ENCODE peak calls at places on chromosomes 3 and 15, in ten cellular contexts. C is endothelial cell; H is fibroblast of mammary gland; U is AG10803; X is mesothelial cell of epicardium; Y is CD4-positive, alpha-beta T cell; W is GM13977; T is B cell; Z is bronchial epithelial cell; G is neural progenitor cell. M is an unnamed sample.
A peak's percentile ranks its signal among the peaks of the same experiment; 100 is the strongest.

GRCh38 chr15:99708563-99708962 is 24.7 kb downstream of the LYSMD4 start:
- DNase-seq in G (no peak), X (no peak), Y (no peak), W (no peak), C (no peak), U (peak; percentile 88), T (no peak), Z (peak; percentile 94), H (peak; percentile 96), M (no peak)

GRCh38 chr3:58536501-58537411 is at the start of gene ACOX2:
- DNase-seq in X (no peak), T (no peak), G (no peak), Y (no peak), Z (no peak), W (no peak), U (peak; percentile 79), H (peak; percentile 67), C (no peak), M (peak; percentile 8)

GRCh38 chr3:138356666-138357409 is 8.5 kb downstream of the MRAS start:
- DNase-seq in H (no peak), C (no peak), Z (no peak), G (no peak), Y (no peak), T (no peak), U (no peak), W (no peak), X (no peak), M (no peak)

GRCh38 chr3:50850639-50851511 is 176.1 kb downstream of the DOCK3 start:
- DNase-seq in U (no peak), H (no peak), C (no peak), T (no peak), G (no peak), Z (peak; percentile 32), W (no peak), Y (no peak), X (no peak), M (no peak)

GRCh38 chr3:46314517-46314916 is 39.4 kb upstream of the CCR2 start:
- DNase-seq in C (no peak), Z (no peak), Y (no peak), W (no peak), G (no peak), X (no peak), H (no peak), T (no peak), U (no peak), M (no peak)

GRCh38 chr15:86570738-86571137 is 491.1 kb downstream of the AGBL1 start:
- DNase-seq in U (no peak), C (no peak), Y (no peak), H (no peak), X (no peak), G (no peak), T (no peak), W (no peak), Z (no peak), M (no peak)

GRCh38 chr3:42403737-42404136 is 6.7 kb downstream of the LYZL4 start:
- DNase-seq in U (no peak), G (no peak), H (no peak), C (no peak), W (no peak), T (no peak), X (no peak), Z (no peak), Y (no peak), M (no peak)

GRCh38 chr15:50840520-50840919 is 68.0 kb upstream of the AP4E1 start:
- DNase-seq in T (no peak), X (no peak), U (no peak), G (no peak), H (no peak), Y (no peak), W (no peak), Z (no peak), C (no peak), M (no peak)

GRCh38 chr3:149273096-149273751 is 51.6 kb upstream of the CP start:
- DNase-seq in U (peak; percentile 88), C (peak; percentile 50), H (peak; percentile 92), G (peak; percentile 82), Y (no peak), Z (peak; percentile 73), W (peak; percentile 56), X (no peak), T (peak; percentile 76), M (peak; percentile 44)

GRCh38 chr15:75348034-75348562 is 1.3 kb downstream of the NEIL1 start:
- DNase-seq in C (no peak), Z (no peak), U (no peak), W (peak; percentile 55), X (peak; percentile 46), Y (no peak), T (peak; percentile 41), H (no peak), G (peak; percentile 49), M (no peak)

GRCh38 chr3:129560931-129561594 is 18.1 kb downstream of the H1-8 start:
- DNase-seq in Z (no peak), X (no peak), G (no peak), C (no peak), W (no peak), H (peak; percentile 79), Y (no peak), U (peak; percentile 91), T (no peak), M (no peak)

GRCh38 chr3:139540686-139541085 is 1.1 kb upstream of the RBP1 start:
- DNase-seq in W (no peak), H (no peak), G (no peak), Z (no peak), C (no peak), X (no peak), U (no peak), Y (no peak), T (no peak), M (no peak)

GRCh38 chr3:170301404-170301803 is 56.1 kb upstream of the SKIL start:
- DNase-seq in H (peak; percentile 64), C (no peak), U (peak; percentile 85), Y (no peak), W (no peak), T (no peak), X (no peak), Z (peak; percentile 51), G (no peak), M (no peak)

GRCh38 chr15:69074011-69074842 is 59.7 kb downstream of the NOX5 start:
- DNase-seq in C (peak; percentile 55), H (peak; percentile 61), X (peak; percentile 70), Y (no peak), U (peak; percentile 39), T (no peak), W (no peak), G (peak; percentile 79), Z (peak; percentile 50), M (no peak)

GRCh38 chr15:55318588-55319494 is at the start of the genes PIGB and PIGBOS1:
- DNase-seq in Y (peak; percentile 68), W (peak; percentile 78), U (peak; percentile 90), G (peak; percentile 90), C (peak; percentile 79), Z (peak; percentile 76), H (peak; percentile 89), T (peak; percentile 88), X (peak; percentile 72), M (peak; percentile 85)
- TF ChIP-seq CTCF in Y (no peak), W (no peak), U (peak; percentile 4), G (peak; percentile 14), C (no peak), Z (no peak), H (no peak), T (no peak), X (no peak), M (no peak)

DNA sequence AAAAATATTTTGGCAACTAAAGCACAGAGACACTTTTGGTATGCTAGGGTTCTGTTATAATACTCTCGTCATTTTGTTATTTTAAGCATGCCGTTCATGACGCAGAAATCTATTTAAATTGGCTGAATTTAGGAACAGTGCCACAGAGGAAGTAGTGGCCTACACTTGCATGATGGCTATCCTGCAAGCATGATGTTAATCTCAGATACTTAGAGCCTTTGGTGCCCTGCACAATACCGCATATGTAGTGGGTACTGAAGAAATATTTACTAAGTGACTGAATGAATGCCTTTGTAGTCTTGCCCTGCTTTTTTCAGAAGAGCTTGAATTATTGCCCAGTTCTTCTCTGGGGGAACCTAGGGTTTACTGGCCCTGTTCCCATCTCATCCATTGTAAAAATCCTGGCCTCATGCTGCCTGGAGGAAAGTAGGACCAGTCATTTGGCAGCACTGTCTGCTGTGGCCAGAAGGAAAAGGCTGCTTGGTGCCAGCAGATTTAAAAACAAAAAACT is 79.0 kb downstream of the SERPINI1 start:
- DNase-seq in C (no peak), Y (no peak), H (peak; percentile 59), Z (no peak), G (no peak), U (peak; percentile 70), T (no peak), W (no peak), X (no peak), M (no peak)
- TF ChIP-seq CTCF in C (no peak), Y (no peak), H (no peak), Z (no peak), G (no peak), U (no peak), T (no peak), W (no peak), X (no peak), M (no peak)

DNA sequence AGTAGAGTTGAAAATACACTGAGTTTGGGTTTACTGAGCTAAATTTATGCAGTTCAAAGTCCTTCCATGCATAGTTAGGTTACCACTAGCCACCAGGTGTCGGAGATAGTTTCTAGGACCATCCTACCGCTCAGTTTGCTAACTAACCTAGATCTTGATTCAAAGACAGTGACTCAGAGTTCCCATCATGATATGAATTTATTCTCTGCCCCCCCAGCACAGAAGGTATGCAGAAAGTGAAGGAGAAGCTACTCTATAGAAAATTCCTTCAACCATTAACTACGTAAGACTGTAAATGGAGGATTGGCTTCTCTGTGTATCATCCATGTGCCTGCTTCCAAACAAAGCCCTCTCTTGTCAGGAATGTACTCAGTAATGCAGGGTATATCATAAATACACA is 106.1 kb upstream of the SLC6A6 start:
- DNase-seq in U (no peak), T (no peak), Y (no peak), W (no peak), Z (no peak), G (no peak), H (no peak), X (no peak), C (no peak), M (no peak)
- TF ChIP-seq CTCF in U (no peak), T (no peak), Y (no peak), W (no peak), Z (no peak), G (no peak), H (no peak), X (no peak), C (no peak), M (no peak)

GRCh38 chr15:37767841-37768455 is 166.5 kb upstream of the TMCO5A start:
- DNase-seq in Y (no peak), Z (peak; percentile 76), C (no peak), U (no peak), W (no peak), G (no peak), X (no peak), H (peak; percentile 43), T (no peak), M (no peak)

GRCh38 chr15:37765809-37766208 is 168.6 kb upstream of the TMCO5A start:
- DNase-seq in X (no peak), H (peak; percentile 7), Y (no peak), U (peak; percentile 13), C (peak; percentile 22), T (no peak), Z (no peak), G (no peak), W (no peak), M (no peak)

DNA sequence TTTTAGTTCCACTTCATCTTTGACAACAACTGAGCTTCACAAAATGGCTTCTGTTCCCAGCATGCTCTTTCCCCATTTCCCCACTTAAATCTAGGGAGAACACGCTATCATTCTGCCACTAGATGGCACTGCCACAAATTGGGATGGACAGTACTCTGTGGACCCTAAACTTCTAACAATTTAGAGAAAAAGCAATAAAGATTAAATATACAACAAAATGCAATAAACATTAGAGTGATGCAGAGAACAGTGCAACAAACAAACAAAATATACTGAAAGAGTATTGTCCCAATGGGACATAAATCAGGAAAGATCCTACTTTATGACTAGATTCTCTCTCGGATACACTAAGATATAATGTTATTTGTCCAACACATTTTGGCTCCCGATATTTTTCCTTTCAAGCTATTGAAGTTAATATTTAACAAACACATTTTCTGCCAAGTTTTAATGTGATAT is 169.7 kb upstream of the TMCO5A start:
- DNase-seq in C (peak; percentile 39), X (no peak), U (peak; percentile 60), T (peak; percentile 30), Y (no peak), G (peak; percentile 31), H (peak; percentile 83), Z (peak; percentile 47), W (peak; percentile 9), M (no peak)
- TF ChIP-seq CTCF in C (peak; percentile 59), X (peak; percentile 50), U (peak; percentile 73), T (peak; percentile 56), Y (peak; percentile 67), G (peak; percentile 61), H (peak; percentile 85), Z (peak; percentile 38), W (peak; percentile 37), M (peak; percentile 33)